ENCODE peak calls at places on chromosomes 4 and X, in five cellular contexts. V is AG04450, T is cardiac fibroblast, X is nucleus accumbens, G is EL. H is an unnamed sample.

GRCh38 chrX:133921084-133921483 is 64.3 kb downstream of the GPC3 start:
- DNase-seq in V (no peak), T (no peak), X (no peak), G (no peak), H (no peak)

GRCh38 chr4:189809885-189810284 is 130.8 kb upstream of the FRG1 start:
- DNase-seq in V (no peak), T (no peak), X (no peak), G (no peak), H (no peak)

GRCh38 chr4:144374065-144374464 is 233.5 kb upstream of the GYPA start:
- DNase-seq in V (no peak), T (no peak), X (no peak), G (no peak), H (no peak)

GRCh38 chrX:9885150-9885549 is 82.0 kb upstream of the CLDN34 start:
- DNase-seq in V (no peak), T (peak; percentile 64), X (peak; percentile 50), G (peak; percentile 55), H (peak; percentile 22)

GRCh38 chr4:97819314-97819713 is 324.0 kb downstream of the STPG2 start:
- DNase-seq in V (no peak), T (no peak), X (no peak), G (no peak), H (no peak)

GRCh38 chrX:107669885-107670628 is 41.7 kb downstream of the PRPS1 start:
- DNase-seq in V (no peak), T (no peak), X (no peak), G (no peak), H (no peak)

GRCh38 chr4:117678861-117679260 is 355.4 kb upstream of the NDST3 start:
- DNase-seq in V (no peak), T (no peak), X (no peak), G (no peak), H (no peak)

GRCh38 chr4:139042981-139043460 is 27.4 kb downstream of the NOCT start:
- DNase-seq in V (no peak), T (no peak), X (peak; percentile 12), G (no peak), H (no peak)

GRCh38 chr4:11878241-11878640 is 449.5 kb upstream of the HS3ST1 start:
- DNase-seq in V (no peak), T (no peak), X (no peak), G (no peak), H (no peak)

GRCh38 chrX:130170752-130171445 is 863 bp upstream of the RAB33A start:
- DNase-seq in V (no peak), T (no peak), X (peak; percentile 87), G (peak; percentile 47), H (peak; percentile 77)

GRCh38 chrX:68999931-69000330 is 165.3 kb downstream of the PJA1 start:
- DNase-seq in V (no peak), T (no peak), X (no peak), G (no peak), H (no peak)

GRCh38 chr4:152663203-152664066 is 16.4 kb downstream of the TMEM154 start:
- DNase-seq in V (no peak), T (peak; percentile 6), X (no peak), G (no peak), H (no peak)

GRCh38 chr4:2843909-2844584 is 403 bp downstream of the ADD1 start:
- DNase-seq in V (no peak), T (peak; percentile 35), X (no peak), G (peak; percentile 39), H (no peak)

GRCh38 chr4:1044469-1045192 is 33.2 kb downstream of the FGFRL1 start:
- DNase-seq in V (no peak), T (no peak), X (no peak), G (no peak), H (no peak)

H was measured in SHP77.